ENCODE peak calls at places on chromosomes 11 and 22, in four cellular contexts. R is NCI-H226; E is stimulated activated naive CD8-positive, alpha-beta T cell treated with anti-CD3 and anti-CD28 coated beads, Interleukin-15, Interleukin-2, amounts not matched to agents 100 U/mL and 50 U/mL, for 24 hours; M is CD4-positive, CD25-positive, alpha-beta regulatory T cell. J is an unnamed sample.

GRCh38 chr22:37273126-37273845 is 9.0 kb upstream of the CYTH4 start:
- DNase-seq in R (peak; percentile 16), E (peak; percentile 36), M (no peak), J (peak; percentile 79)

GRCh38 chr11:7449841-7450214 is 35.5 kb upstream of the OLFML1 start:
- DNase-seq in R (no peak), E (no peak), M (no peak), J (no peak)

GRCh38 chr11:9459573-9460321 is 1.1 kb upstream of the ZNF143 start:
- DNase-seq in R (no peak), E (peak; percentile 50), M (peak; percentile 44), J (peak; percentile 64)

GRCh38 chr11:22711880-22712279 is 45.5 kb downstream of the GAS2 start:
- DNase-seq in R (no peak), E (no peak), M (no peak), J (no peak)

GRCh38 chr11:65136515-65137096 is 2.3 kb upstream of the SYVN1 start:
- DNase-seq in R (no peak), E (no peak), M (no peak), J (no peak)

GRCh38 chr11:115605397-115606222 is 101.4 kb upstream of the CADM1 start:
- DNase-seq in R (no peak), E (no peak), M (no peak), J (no peak)

GRCh38 chr11:44561275-44561781 is 4.1 kb upstream of the CD82 start:
- DNase-seq in R (no peak), E (no peak), M (no peak), J (peak; percentile 39)

GRCh38 chr11:31813242-31813960 is 2.3 kb upstream of the PAX6 start:
- DNase-seq in R (no peak), E (no peak), M (no peak), J (no peak)

GRCh38 chr11:100680070-100680469 is 7.0 kb upstream of the ARHGAP42 start:
- DNase-seq in R (no peak), E (no peak), M (no peak), J (no peak)

GRCh38 chr22:12601870-12602779 is 2925.9 kb upstream of the OR11H1 start:
- DNase-seq in R (no peak), E (no peak), M (no peak), J (no peak)

GRCh38 chr22:26565181-26565580 is 24.8 kb downstream of the TPST2 start:
- DNase-seq in R (no peak), E (no peak), M (no peak), J (no peak)

GRCh38 chr11:109939176-109939810 is 153.9 kb upstream of the ZC3H12C start:
- DNase-seq in R (peak; percentile 64), E (no peak), M (no peak), J (peak; percentile 84)

GRCh38 chr11:111978028-111978771 is 41.1 kb downstream of the DIXDC1 start:
- DNase-seq in R (peak; percentile 30), E (no peak), M (no peak), J (peak; percentile 64)

GRCh38 chr11:133619973-133620372 is 87.7 kb upstream of the OPCML start:
- DNase-seq in R (no peak), E (no peak), M (no peak), J (no peak)

GRCh38 chr11:27705873-27706820 is 5.9 kb upstream of the BDNF start:
- DNase-seq in R (peak; percentile 35), E (no peak), M (no peak), J (peak; percentile 64)

GRCh38 chr11:15276616-15277015 is 161.9 kb downstream of the INSC start:
- DNase-seq in R (no peak), E (no peak), M (no peak), J (peak; percentile 4)

GRCh38 chr11:128424867-128425285 is 162.5 kb downstream of the ETS1 start:
- DNase-seq in R (no peak), E (no peak), M (no peak), J (peak; percentile 66)

GRCh38 chr11:65496304-65497140 is 2.3 kb upstream of the MALAT1 start:
- DNase-seq in R (no peak), E (peak; percentile 37), M (no peak), J (peak; percentile 48)

GRCh38 chr22:49975543-49976389 is 15.2 kb downstream of the PIM3 start:
- DNase-seq in R (no peak), E (peak; percentile 77), M (no peak), J (no peak)

GRCh38 chr11:2531277-2531986 is 86.6 kb downstream of the KCNQ1 start:
- DNase-seq in R (peak; percentile 45), E (peak; percentile 80), M (peak; percentile 53), J (peak; percentile 38)

GRCh38 chr11:134784046-134784445 is 372.0 kb upstream of the B3GAT1 start:
- DNase-seq in R (no peak), E (no peak), M (no peak), J (no peak)

GRCh38 chr11:70650075-70650909 is 252.0 kb downstream of the CTTN start:
- DNase-seq in R (peak; percentile 36), E (peak; percentile 54), M (peak; percentile 8), J (peak; percentile 69)

GRCh38 chr11:122791411-122791810 is 46.9 kb upstream of the CRTAM start:
- DNase-seq in R (no peak), E (no peak), M (no peak), J (peak; percentile 47)

GRCh38 chr11:129804012-129804411 is 11.6 kb upstream of the TMEM45B start:
- DNase-seq in R (no peak), E (no peak), M (peak; percentile 44), J (no peak)

GRCh38 chr11:96015911-96016565 is 92.1 kb upstream of the MTMR2 start:
- DNase-seq in R (no peak), E (peak; percentile 26), M (peak; percentile 51), J (no peak)

GRCh38 chr11:57294225-57295131 is 30.3 kb downstream of the TNKS1BP1 start:
- DNase-seq in R (peak; percentile 80), E (no peak), M (no peak), J (peak; percentile 52)

GRCh38 chr22:46089426-46090041 is 60.8 kb upstream of the PPARA start:
- DNase-seq in R (no peak), E (no peak), M (no peak), J (no peak)

GRCh38 chr22:23266780-23267179 is 86.5 kb downstream of the BCR start:
- DNase-seq in R (no peak), E (no peak), M (no peak), J (no peak)